ENCODE peak calls at places on chromosome 12, in eight cellular contexts. One of them, this sample, is unnamed.

GRCh38 chr12:2390850-2391390 is 338.1 kb downstream of the CACNA1C start:
- DNase-seq in neuronal stem cell: no peak
- DNase-seq in fibroblast of pulmonary artery: no peak
- DNase-seq in occipital lobe: no peak
- DNase-seq in cardiac fibroblast: no peak
- DNase-seq in psoas muscle: no peak
- DNase-seq in activated CD4-positive, CD25-positive, alpha-beta regulatory T cell: no peak
- DNase-seq in EL: no peak
- DNase-seq in this sample: no peak

GRCh38 chr12:106227641-106228319 is 20.0 kb downstream of the CKAP4 start:
- DNase-seq in neuronal stem cell: no peak
- DNase-seq in fibroblast of pulmonary artery: peak; percentile 42
- DNase-seq in occipital lobe: no peak
- DNase-seq in cardiac fibroblast: peak; percentile 20
- DNase-seq in psoas muscle: no peak
- DNase-seq in activated CD4-positive, CD25-positive, alpha-beta regulatory T cell: peak; percentile 18
- DNase-seq in EL: no peak
- DNase-seq in this sample: no peak

GRCh38 chr12:76080729-76081415 is 3.6 kb downstream of the NAP1L1 start:
- DNase-seq in neuronal stem cell: no peak
- DNase-seq in fibroblast of pulmonary artery: no peak
- DNase-seq in occipital lobe: no peak
- DNase-seq in cardiac fibroblast: no peak
- DNase-seq in psoas muscle: no peak
- DNase-seq in activated CD4-positive, CD25-positive, alpha-beta regulatory T cell: no peak
- DNase-seq in EL: no peak
- DNase-seq in this sample: no peak

GRCh38 chr12:54277823-54278276 is 2.1 kb downstream of the CBX5 start:
- DNase-seq in neuronal stem cell: no peak
- DNase-seq in fibroblast of pulmonary artery: peak; percentile 54
- DNase-seq in occipital lobe: no peak
- DNase-seq in cardiac fibroblast: peak; percentile 62
- DNase-seq in psoas muscle: no peak
- DNase-seq in activated CD4-positive, CD25-positive, alpha-beta regulatory T cell: no peak
- DNase-seq in EL: peak; percentile 78
- DNase-seq in this sample: no peak

GRCh38 chr12:118342115-118342514 is 30.6 kb downstream of the TAOK3 start:
- DNase-seq in neuronal stem cell: no peak
- DNase-seq in fibroblast of pulmonary artery: no peak
- DNase-seq in occipital lobe: no peak
- DNase-seq in cardiac fibroblast: no peak
- DNase-seq in psoas muscle: no peak
- DNase-seq in activated CD4-positive, CD25-positive, alpha-beta regulatory T cell: no peak
- DNase-seq in EL: no peak
- DNase-seq in this sample: no peak

GRCh38 chr12:103880299-103881142 is 39.5 kb upstream of the NT5DC3 start:
- DNase-seq in neuronal stem cell: no peak
- DNase-seq in fibroblast of pulmonary artery: no peak
- DNase-seq in occipital lobe: no peak
- DNase-seq in cardiac fibroblast: no peak
- DNase-seq in psoas muscle: no peak
- DNase-seq in activated CD4-positive, CD25-positive, alpha-beta regulatory T cell: no peak
- DNase-seq in EL: no peak
- DNase-seq in this sample: no peak

GRCh38 chr12:58186914-58187313 is 245.5 kb downstream of the ATP23 start:
- DNase-seq in neuronal stem cell: no peak
- DNase-seq in fibroblast of pulmonary artery: no peak
- DNase-seq in occipital lobe: no peak
- DNase-seq in cardiac fibroblast: no peak
- DNase-seq in psoas muscle: no peak
- DNase-seq in activated CD4-positive, CD25-positive, alpha-beta regulatory T cell: no peak
- DNase-seq in EL: no peak
- DNase-seq in this sample: no peak

GRCh38 chr12:70334742-70335141 is 31.3 kb upstream of the KCNMB4 start:
- DNase-seq in neuronal stem cell: no peak
- DNase-seq in fibroblast of pulmonary artery: no peak
- DNase-seq in occipital lobe: no peak
- DNase-seq in cardiac fibroblast: no peak
- DNase-seq in psoas muscle: peak; percentile 7
- DNase-seq in activated CD4-positive, CD25-positive, alpha-beta regulatory T cell: no peak
- DNase-seq in EL: no peak
- DNase-seq in this sample: no peak

GRCh38 chr12:104519190-104519857 is 62.6 kb downstream of the CHST11 start:
- DNase-seq in neuronal stem cell: no peak
- DNase-seq in fibroblast of pulmonary artery: no peak
- DNase-seq in occipital lobe: no peak
- DNase-seq in cardiac fibroblast: no peak
- DNase-seq in psoas muscle: no peak
- DNase-seq in activated CD4-positive, CD25-positive, alpha-beta regulatory T cell: no peak
- DNase-seq in EL: no peak
- DNase-seq in this sample: no peak

GRCh38 chr12:57178213-57178612 is 30.8 kb upstream of the LRP1-AS start:
- DNase-seq in neuronal stem cell: no peak
- DNase-seq in fibroblast of pulmonary artery: no peak
- DNase-seq in occipital lobe: no peak
- DNase-seq in cardiac fibroblast: no peak
- DNase-seq in psoas muscle: no peak
- DNase-seq in activated CD4-positive, CD25-positive, alpha-beta regulatory T cell: no peak
- DNase-seq in EL: no peak
- DNase-seq in this sample: no peak

GRCh38 chr12:66683822-66684221 is 4.9 kb upstream of the GRIP1 start:
- DNase-seq in neuronal stem cell: no peak
- DNase-seq in fibroblast of pulmonary artery: no peak
- DNase-seq in occipital lobe: no peak
- DNase-seq in cardiac fibroblast: no peak
- DNase-seq in psoas muscle: no peak
- DNase-seq in activated CD4-positive, CD25-positive, alpha-beta regulatory T cell: no peak
- DNase-seq in EL: no peak
- DNase-seq in this sample: no peak

GRCh38 chr12:119645535-119646059 is 22.3 kb upstream of the PRKAB1 start:
- DNase-seq in neuronal stem cell: no peak
- DNase-seq in fibroblast of pulmonary artery: no peak
- DNase-seq in occipital lobe: no peak
- DNase-seq in cardiac fibroblast: no peak
- DNase-seq in psoas muscle: no peak
- DNase-seq in activated CD4-positive, CD25-positive, alpha-beta regulatory T cell: no peak
- DNase-seq in EL: no peak
- DNase-seq in this sample: no peak

GRCh38 chr12:47276253-47277070 is 196.7 kb upstream of the AMIGO2 start:
- DNase-seq in neuronal stem cell: no peak
- DNase-seq in fibroblast of pulmonary artery: peak; percentile 87
- DNase-seq in occipital lobe: no peak
- DNase-seq in cardiac fibroblast: peak; percentile 89
- DNase-seq in psoas muscle: no peak
- DNase-seq in activated CD4-positive, CD25-positive, alpha-beta regulatory T cell: peak; percentile 38
- DNase-seq in EL: peak; percentile 66
- DNase-seq in this sample: no peak

GRCh38 chr12:116310082-116310481 is 32.6 kb upstream of the MED13L start:
- DNase-seq in neuronal stem cell: no peak
- DNase-seq in fibroblast of pulmonary artery: no peak
- DNase-seq in occipital lobe: no peak
- DNase-seq in cardiac fibroblast: no peak
- DNase-seq in psoas muscle: no peak
- DNase-seq in activated CD4-positive, CD25-positive, alpha-beta regulatory T cell: no peak
- DNase-seq in EL: no peak
- DNase-seq in this sample: no peak

GRCh38 chr12:9742665-9743064 is 9.8 kb upstream of the CLECL1 start:
- DNase-seq in neuronal stem cell: no peak
- DNase-seq in fibroblast of pulmonary artery: no peak
- DNase-seq in occipital lobe: no peak
- DNase-seq in cardiac fibroblast: no peak
- DNase-seq in psoas muscle: no peak
- DNase-seq in activated CD4-positive, CD25-positive, alpha-beta regulatory T cell: peak; percentile 40
- DNase-seq in EL: no peak
- DNase-seq in this sample: no peak

GRCh38 chr12:111151441-111151840 is 217.5 kb downstream of the PHETA1 start:
- DNase-seq in neuronal stem cell: no peak
- DNase-seq in fibroblast of pulmonary artery: no peak
- DNase-seq in occipital lobe: no peak
- DNase-seq in cardiac fibroblast: no peak
- DNase-seq in psoas muscle: no peak
- DNase-seq in activated CD4-positive, CD25-positive, alpha-beta regulatory T cell: no peak
- DNase-seq in EL: no peak
- DNase-seq in this sample: no peak

GRCh38 chr12:122517877-122518276 is 8.9 kb downstream of the RSRC2 start:
- DNase-seq in neuronal stem cell: no peak
- DNase-seq in fibroblast of pulmonary artery: peak; percentile 95
- DNase-seq in occipital lobe: no peak
- DNase-seq in cardiac fibroblast: peak; percentile 94
- DNase-seq in psoas muscle: no peak
- DNase-seq in activated CD4-positive, CD25-positive, alpha-beta regulatory T cell: no peak
- DNase-seq in EL: peak; percentile 97
- DNase-seq in this sample: no peak